ENCODE peak calls at places on chromosome 21, in ten cellular contexts. M is RWPE1; F is BJ; I is neural progenitor cell; K is testis; C is MCF 10A; A is hepatocyte; N is neural crest cell; J is CD4-positive, alpha-beta T cell; B is BE2C. U is an unnamed sample.

GRCh38 chr21:30194701-30195299 is 21.1 kb downstream of the CLDN8 start:
- DNase-seq in K (peak), J (no peak), F (no peak), C (peak), N (peak), M (peak), I (peak), A (peak), B (peak), U (no peak)

GRCh38 chr21:32207096-32207716 is 71.6 kb downstream of the MIS18A start:
- DNase-seq in J (no peak), F (no peak), C (no peak), M (no peak), I (no peak), N (no peak), A (no peak), B (peak), K (no peak), U (no peak)

GRCh38 chr21:23936224-23936623 is 1671.1 kb downstream of the MRPL39 start:
- DNase-seq in K (peak), B (peak), C (peak), I (peak), F (no peak), M (no peak), A (peak), N (no peak), J (no peak), U (no peak)

GRCh38 chr21:36113647-36114428 is 21.0 kb upstream of the CBR3 start:
- DNase-seq in N (no peak), F (no peak), K (peak), A (no peak), J (peak), M (no peak), C (no peak), B (no peak), I (no peak), U (no peak)

GRCh38 chr21:45642122-45642813 is 1.3 kb upstream of the PCBP3 start:
- DNase-seq in K (no peak), F (no peak), I (peak), N (no peak), B (no peak), M (no peak), J (peak), A (peak), C (no peak), U (no peak)

GRCh38 chr21:45910548-45911221 is 70.9 kb upstream of the COL6A1 start:
- DNase-seq in A (no peak), K (peak), B (peak), J (no peak), N (no peak), F (no peak), C (peak), I (no peak), M (peak), U (no peak)

GRCh38 chr21:32771134-32771523 is 426 bp downstream of the PAXBP1 start:
- DNase-seq in C (peak), F (no peak), J (peak), I (peak), M (peak), B (peak), A (peak), K (peak), N (no peak), U (peak)

GRCh38 chr21:39972976-39973375 is 105.7 kb downstream of the PCP4 start:
- DNase-seq in B (no peak), N (no peak), A (no peak), M (no peak), I (no peak), J (no peak), C (no peak), F (no peak), K (no peak), U (no peak)

GRCh38 chr21:45115141-45115540 is 40.8 kb downstream of the ADARB1 start:
- DNase-seq in N (no peak), M (no peak), J (no peak), C (no peak), K (no peak), A (no peak), I (no peak), B (no peak), F (no peak), U (no peak)

GRCh38 chr21:34979383-34979782 is 69.7 kb downstream of the RUNX1 start:
- DNase-seq in F (no peak), I (no peak), K (no peak), N (no peak), M (no peak), J (no peak), B (no peak), A (no peak), C (no peak), U (no peak)

GRCh38 chr21:18161841-18162240 is 82.8 kb upstream of the CHODL start:
- DNase-seq in A (no peak), J (no peak), F (no peak), I (no peak), C (no peak), K (no peak), M (no peak), B (no peak), N (no peak), U (no peak)

GRCh38 chr21:17196619-17197018 is 316.2 kb upstream of the CXADR start:
- DNase-seq in A (peak), I (no peak), B (no peak), J (no peak), C (no peak), M (no peak), K (no peak), N (no peak), F (no peak), U (no peak)

GRCh38 chr21:45415943-45416611 is 11.1 kb downstream of the COL18A1 start:
- DNase-seq in N (no peak), A (peak), I (no peak), K (no peak), J (no peak), M (no peak), F (no peak), C (no peak), B (no peak), U (peak)

GRCh38 chr21:16589046-16589445 is 859.3 kb downstream of the USP25 start:
- DNase-seq in B (no peak), K (no peak), M (no peak), N (no peak), I (no peak), J (no peak), A (no peak), F (no peak), C (no peak), U (no peak)

GRCh38 chr21:41816583-41817165 is 49.8 kb upstream of the RIPK4 start:
- DNase-seq in A (peak), M (peak), I (peak), N (peak), J (peak), K (peak), C (peak), B (peak), F (no peak), U (peak)

GRCh38 chr21:34592120-34592561 is 22.8 kb downstream of the RCAN1 start:
- DNase-seq in F (no peak), M (no peak), J (no peak), B (no peak), K (peak), I (no peak), A (peak), N (no peak), C (no peak), U (no peak)

GRCh38 chr21:37564341-37564923 is 197.9 kb downstream of the DYRK1A start:
- DNase-seq in C (peak), M (peak), I (peak), K (peak), N (no peak), B (peak), J (peak), A (peak), F (peak), U (no peak)

GRCh38 chr21:45093064-45093532 is 18.7 kb downstream of the ADARB1 start:
- DNase-seq in F (no peak), B (no peak), M (no peak), C (no peak), N (no peak), K (no peak), A (no peak), J (no peak), I (no peak), U (no peak)

GRCh38 chr21:18245493-18245967 is 897 bp downstream of the CHODL start:
- DNase-seq in I (peak), J (no peak), A (peak), F (no peak), B (peak), C (no peak), K (peak), M (no peak), N (peak), U (peak)

GRCh38 chr21:41630249-41630648 is 122.3 kb upstream of the TMPRSS2 start:
- DNase-seq in K (no peak), A (peak), M (peak), N (no peak), F (peak), J (no peak), I (no peak), B (no peak), C (peak), U (no peak)

GRCh38 chr21:45643021-45643980 is at the start of gene PCBP3:
- DNase-seq in A (peak), M (peak), I (peak), F (peak), J (peak), K (peak), C (peak), B (peak), N (peak), U (peak)

GRCh38 chr21:21971384-21971783 is 973.2 kb downstream of the NCAM2 start:
- DNase-seq in F (no peak), J (no peak), C (no peak), A (no peak), B (no peak), K (peak), I (no peak), M (no peak), N (no peak), U (no peak)

GRCh38 chr21:34133392-34133791 is 60.0 kb downstream of the MRPS6 start:
- DNase-seq in B (no peak), A (no peak), I (no peak), N (no peak), F (no peak), K (no peak), J (no peak), M (no peak), C (no peak), U (no peak)

GRCh38 chr21:38679531-38679930 is 126.2 kb upstream of the ETS2 start:
- DNase-seq in B (no peak), N (no peak), F (peak), M (no peak), I (no peak), K (no peak), J (no peak), C (peak), A (no peak), U (no peak)

GRCh38 chr21:29130234-29130993 is at the start of gene MAP3K7CL:
- DNase-seq in B (no peak), N (no peak), J (no peak), M (peak), F (peak), K (no peak), C (peak), I (no peak), A (peak), U (peak)

GRCh38 chr21:45954271-45954670 is 27.3 kb upstream of the COL6A1 start:
- DNase-seq in F (no peak), I (no peak), C (no peak), A (peak), N (no peak), J (no peak), B (peak), M (no peak), K (no peak), U (no peak)

GRCh38 chr21:29192999-29193563 is 62.6 kb downstream of the MAP3K7CL start:
- DNase-seq in I (no peak), M (no peak), F (no peak), J (no peak), C (no peak), B (peak), K (peak), A (no peak), N (no peak), U (no peak)

GRCh38 chr21:40846566-40847411 is at the start of gene DSCAM:
- DNase-seq in K (peak), B (no peak), M (peak), I (peak), J (no peak), N (peak), C (no peak), F (no peak), A (peak), U (peak)

GRCh38 chr21:16377120-16377658 is 647.4 kb downstream of the USP25 start:
- DNase-seq in J (no peak), K (no peak), C (no peak), A (no peak), N (no peak), F (no peak), M (no peak), I (no peak), B (no peak), U (no peak)

GRCh38 chr21:17602874-17603273 is 9.8 kb downstream of the BTG3 start:
- DNase-seq in C (peak), B (no peak), F (no peak), J (no peak), N (no peak), A (no peak), I (no peak), K (no peak), M (no peak), U (no peak)

GRCh38 chr21:40466893-40467483 is 380.0 kb downstream of the DSCAM start:
- DNase-seq in C (peak), N (no peak), A (peak), J (no peak), B (no peak), F (no peak), K (peak), M (no peak), I (peak), U (no peak)

GRCh38 chr21:44791246-44791645 is 10.4 kb downstream of the UBE2G2 start:
- DNase-seq in C (no peak), B (no peak), I (no peak), J (no peak), K (no peak), F (no peak), M (no peak), A (no peak), N (no peak), U (no peak)

GRCh38 chr21:31052489-31053142 is 14.3 kb upstream of the KRTAP19-8 start:
- DNase-seq in I (no peak), N (no peak), C (no peak), M (no peak), B (no peak), F (no peak), J (no peak), K (no peak), A (no peak), U (no peak)

GRCh38 chr21:44702973-44703730 is 6.2 kb downstream of the KRTAP10-12 start:
- DNase-seq in B (no peak), N (no peak), I (no peak), A (no peak), K (peak), J (no peak), M (no peak), C (no peak), F (no peak), U (no peak)

GRCh38 chr21:45590246-45590725 is 48.0 kb upstream of the SLC19A1 start:
- DNase-seq in F (no peak), I (peak), C (no peak), N (peak), K (peak), J (peak), B (peak), M (peak), A (peak), U (peak)

GRCh38 chr21:35648512-35648911 is 411.8 kb downstream of the SETD4 start:
- DNase-seq in M (no peak), J (no peak), K (no peak), N (no peak), I (no peak), C (peak), F (no peak), B (no peak), A (no peak), U (no peak)

GRCh38 chr21:46064870-46065214 is 33.1 kb upstream of the COL6A2 start:
- DNase-seq in A (no peak), N (no peak), J (no peak), K (no peak), I (no peak), M (no peak), C (no peak), F (no peak), B (no peak), U (no peak)

GRCh38 chr21:21806711-21807597 is 808.7 kb downstream of the NCAM2 start:
- DNase-seq in K (no peak), F (no peak), J (no peak), C (no peak), M (no peak), B (peak), N (no peak), A (no peak), I (no peak), U (no peak)

GRCh38 chr21:33246963-33247362 is 17.2 kb downstream of the IFNAR2 start:
- DNase-seq in M (no peak), C (no peak), J (no peak), B (no peak), K (no peak), I (no peak), A (no peak), N (no peak), F (no peak), U (no peak)

GRCh38 chr21:42830456-42831455 is 48.6 kb downstream of the WDR4 start:
- DNase-seq in B (no peak), M (no peak), J (peak), N (no peak), I (no peak), A (no peak), F (no peak), C (no peak), K (no peak), U (no peak)
- TF ChIP-seq CTCF in B (peak), M (no peak), J (no peak), N (no peak), I (no peak), A (no peak), F (no peak), C (no peak), K (no peak), U (no peak)

GRCh38 chr21:43645414-43645891 is 13.8 kb downstream of the HSF2BP start:
- DNase-seq in K (peak), J (no peak), I (peak), B (peak), A (peak), F (no peak), C (peak), N (peak), M (peak), U (peak)
- TF ChIP-seq CTCF in K (peak), J (no peak), I (peak), B (peak), A (peak), F (peak), C (peak), N (peak), M (peak), U (no peak)

GRCh38 chr21:27582946-27583270 is 616.0 kb upstream of the ADAMTS5 start:
- DNase-seq in J (no peak), A (no peak), M (no peak), I (no peak), N (no peak), F (no peak), K (no peak), B (no peak), C (no peak), U (no peak)

GRCh38 chr21:27580276-27580675 is 613.4 kb upstream of the ADAMTS5 start:
- DNase-seq in N (no peak), A (no peak), I (no peak), B (no peak), J (no peak), K (no peak), M (no peak), C (no peak), F (no peak), U (no peak)

GRCh38 chr21:27578741-27579265 is 611.9 kb upstream of the ADAMTS5 start:
- DNase-seq in K (no peak), J (no peak), C (no peak), I (no peak), B (no peak), F (no peak), N (no peak), M (no peak), A (no peak), U (no peak)

GRCh38 chr21:27582246-27582945 is 615.5 kb upstream of the ADAMTS5 start:
- DNase-seq in K (no peak), M (no peak), N (no peak), J (no peak), F (no peak), I (no peak), A (no peak), B (no peak), C (no peak), U (no peak)

GRCh38 chr21:27581168-27581567 is 614.3 kb upstream of the ADAMTS5 start:
- DNase-seq in I (no peak), C (no peak), M (peak), B (no peak), A (no peak), J (no peak), F (no peak), N (no peak), K (no peak), U (no peak)
- TF ChIP-seq CTCF in I (no peak), C (no peak), M (no peak), B (no peak), A (no peak), J (no peak), F (no peak), N (no peak), K (no peak), U (no peak)

GRCh38 chr21:25867041-25867440 is 132.3 kb downstream of the GABPA start:
- DNase-seq in F (no peak), B (no peak), J (no peak), I (no peak), A (no peak), C (no peak), N (no peak), M (no peak), K (no peak), U (no peak)

GRCh38 chr21:25871566-25871965 is 136.8 kb downstream of the GABPA start:
- DNase-seq in K (peak), F (no peak), N (no peak), I (no peak), A (no peak), C (peak), B (peak), M (no peak), J (no peak), U (no peak)

GRCh38 chr21:25870084-25870483 is 135.3 kb downstream of the GABPA start:
- DNase-seq in F (no peak), N (no peak), B (no peak), C (no peak), K (no peak), I (no peak), M (no peak), A (no peak), J (no peak), U (no peak)

DNA sequence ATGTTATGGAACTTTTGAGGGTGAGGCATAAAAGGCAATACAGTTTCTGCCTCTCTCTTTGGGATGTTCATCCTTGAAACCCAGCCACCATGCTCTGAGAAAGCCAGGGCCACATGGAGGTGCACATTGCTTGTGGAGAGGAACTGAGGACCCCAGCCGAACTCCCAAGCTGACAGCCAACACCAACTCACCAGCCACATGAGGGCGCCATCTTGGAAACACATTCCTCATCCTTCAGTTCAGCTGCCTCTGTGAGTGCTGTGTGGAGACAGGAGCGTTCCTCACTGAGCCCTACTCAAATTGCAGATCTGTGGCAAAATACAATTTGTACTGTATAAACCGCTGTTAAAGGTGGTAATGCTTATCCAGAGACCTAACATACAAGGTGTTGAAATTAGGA is 137.5 kb downstream of the GABPA start:
- DNase-seq in I (peak), N (no peak), B (no peak), A (no peak), C (no peak), F (no peak), K (no peak), M (no peak), J (no peak), U (no peak)
- TF ChIP-seq CTCF in I (peak), N (no peak), B (peak), A (no peak), C (peak), F (no peak), K (no peak), M (no peak), J (no peak), U (no peak)